ENCODE peak calls at places on chromosomes 13 and 19, in seven cellular contexts. H is fibroblast of mammary gland; F is ascending aorta; D is PC-3; T is thyroid gland; C is Caco-2; U is CD8-positive, alpha-beta T cell. A is an unnamed sample.
A peak's percentile ranks its signal among the peaks of the same experiment; 100 is the strongest.

GRCh38 chr13:71408416-71408815 is 458.6 kb downstream of the DACH1 start:
- DNase-seq in H (no peak), F (no peak), D (no peak), T (no peak), C (no peak), U (no peak), A (no peak)

GRCh38 chr13:32639502-32640105 is 53.4 kb downstream of the PDS5B start:
- DNase-seq in H (peak; percentile 78), F (no peak), D (peak; percentile 57), T (peak; percentile 54), C (peak; percentile 64), U (peak; percentile 34), A (peak; percentile 87)

GRCh38 chr19:23956051-23956450 is 41.4 kb downstream of the ZNF726 start:
- DNase-seq in H (no peak), F (no peak), D (no peak), T (no peak), C (no peak), U (no peak), A (no peak)

GRCh38 chr13:24074687-24075086 is 85.8 kb upstream of the SPATA13 start:
- DNase-seq in H (no peak), F (no peak), D (peak; percentile 54), T (no peak), C (no peak), U (no peak), A (no peak)

GRCh38 chr13:34721631-34722144 is 220.4 kb upstream of the NBEA start:
- DNase-seq in H (no peak), F (no peak), D (peak; percentile 49), T (no peak), C (no peak), U (no peak), A (no peak)

GRCh38 chr19:12880551-12881171 is 588 bp downstream of the DNASE2 start:
- DNase-seq in H (no peak), F (no peak), D (peak; percentile 25), T (peak; percentile 60), C (no peak), U (no peak), A (peak; percentile 16)

GRCh38 chr19:40578442-40578908 is 1.8 kb downstream of the SHKBP1 start:
- DNase-seq in H (peak; percentile 40), F (no peak), D (peak; percentile 23), T (no peak), C (peak; percentile 54), U (no peak), A (peak; percentile 49)

GRCh38 chr19:31055454-31055853 is 293.8 kb downstream of the TSHZ3 start:
- DNase-seq in H (no peak), F (no peak), D (no peak), T (no peak), C (no peak), U (no peak), A (no peak)

GRCh38 chr13:36173923-36174322 is 40.4 kb downstream of the SOHLH2 start:
- DNase-seq in H (no peak), F (no peak), D (no peak), T (no peak), C (no peak), U (no peak), A (no peak)

GRCh38 chr13:74129500-74130144 is 4.6 kb downstream of the KLF12 start:
- DNase-seq in H (peak; percentile 52), F (no peak), D (peak; percentile 26), T (no peak), C (no peak), U (no peak), A (peak; percentile 41)

GRCh38 chr13:35393886-35394285 is 82.6 kb downstream of the MAB21L1 start:
- DNase-seq in H (no peak), F (no peak), D (no peak), T (no peak), C (no peak), U (no peak), A (no peak)

GRCh38 chr13:26254583-26255102 is 714 bp downstream of the CDK8 start:
- DNase-seq in H (peak; percentile 23), F (peak; percentile 10), D (peak; percentile 49), T (peak; percentile 70), C (peak; percentile 70), U (peak; percentile 40), A (peak; percentile 52)

GRCh38 chr19:41859213-41859617 is 840 bp upstream of the RPS19 start:
- DNase-seq in H (no peak), F (no peak), D (no peak), T (no peak), C (no peak), U (no peak), A (no peak)

GRCh38 chr13:38888309-38888708 is 102.3 kb downstream of the STOML3 start:
- DNase-seq in H (peak; percentile 84), F (no peak), D (peak; percentile 16), T (no peak), C (no peak), U (no peak), A (peak; percentile 52)

GRCh38 chr13:97502192-97502591 is 68.2 kb downstream of the RAP2A start:
- DNase-seq in H (peak; percentile 25), F (no peak), D (no peak), T (no peak), C (no peak), U (no peak), A (peak; percentile 23)

GRCh38 chr19:42363614-42364346 is 26.3 kb downstream of the CNFN start:
- DNase-seq in H (no peak), F (no peak), D (no peak), T (no peak), C (no peak), U (no peak), A (no peak)

GRCh38 chr13:38180670-38181069 is 169.0 kb upstream of the UFM1 start:
- DNase-seq in H (no peak), F (no peak), D (no peak), T (no peak), C (no peak), U (no peak), A (peak; percentile 9)

DNA sequence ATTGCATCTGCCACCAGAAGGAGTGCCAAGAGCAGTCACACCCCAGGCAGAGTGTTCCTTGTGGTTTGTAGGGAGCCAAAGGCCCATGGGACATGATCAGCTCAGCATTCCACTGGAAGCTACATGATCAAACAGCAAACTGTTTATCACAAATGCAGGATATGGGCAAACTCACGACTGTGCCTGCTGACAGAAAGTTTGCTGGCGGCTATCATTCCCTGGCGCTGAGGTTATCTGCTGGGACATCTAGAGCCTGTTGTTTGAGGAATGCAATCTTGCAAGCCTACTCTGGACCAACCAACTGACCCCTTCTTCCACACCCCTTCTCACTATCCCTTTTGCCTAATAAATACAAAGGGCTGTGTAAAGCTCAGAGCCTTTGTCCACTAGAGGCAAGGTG is 7.7 kb upstream of the ZNF613 start:
- DNase-seq in H (no peak), F (no peak), D (no peak), T (no peak), C (no peak), U (no peak), A (no peak)
- H3K4me3 ChIP-seq in H (no peak overlapping the region), F (no peak overlapping the region), D (no peak overlapping the region), T (no peak overlapping the region), C (no peak overlapping the region), U (no peak overlapping the region), A (no peak overlapping the region)

GRCh38 chr19:4122480-4122879 is 1.4 kb downstream of the MAP2K2 start:
- DNase-seq in H (no peak), F (no peak), D (no peak), T (no peak), C (no peak), U (no peak), A (no peak)
- H3K4me3 ChIP-seq in H (peak overlapping the region; percentile 85), F (peak overlapping the region; percentile 99), D (peak overlapping the region; percentile 73), T (no peak overlapping the region), C (peak overlapping the region; percentile 98), U (peak overlapping the region; percentile 59), A (peak overlapping the region; percentile 90)

GRCh38 chr19:32864318-32865007 is 5.1 kb downstream of the SLC7A9 start:
- DNase-seq in H (no peak), F (no peak), D (no peak), T (no peak), C (no peak), U (no peak), A (no peak)
- H3K4me3 ChIP-seq in H (no peak overlapping the region), F (no peak overlapping the region), D (no peak overlapping the region), T (no peak overlapping the region), C (no peak overlapping the region), U (no peak overlapping the region), A (no peak overlapping the region)

GRCh38 chr13:111152836-111153235 is 37.7 kb downstream of the ARHGEF7 start:
- DNase-seq in H (peak; percentile 24), F (no peak), D (no peak), T (no peak), C (no peak), U (no peak), A (peak; percentile 29)
- H3K4me3 ChIP-seq in H (peak overlapping the region; percentile 82), F (peak overlapping the region; percentile 89), D (peak overlapping the region; percentile 93), T (peak overlapping the region; percentile 43), C (peak overlapping the region; percentile 81), U (peak overlapping the region; percentile 96), A (peak overlapping the region; percentile 90)

GRCh38 chr13:101916758-101917474 is 464.4 kb downstream of the ITGBL1 start:
- DNase-seq in H (no peak), F (no peak), D (no peak), T (no peak), C (no peak), U (no peak), A (no peak)
- H3K4me3 ChIP-seq in H (no peak overlapping the region), F (peak overlapping the region; percentile 62), D (no peak overlapping the region), T (no peak overlapping the region), C (no peak overlapping the region), U (no peak overlapping the region), A (peak overlapping the region; percentile 31)

GRCh38 chr13:106530907-106531520 is 4.4 kb downstream of the EFNB2 start:
- DNase-seq in H (no peak), F (no peak), D (peak; percentile 23), T (no peak), C (no peak), U (no peak), A (peak; percentile 44)
- H3K4me3 ChIP-seq in H (no peak overlapping the region), F (peak overlapping the region; percentile 98), D (peak overlapping the region; percentile 84), T (no peak overlapping the region), C (no peak overlapping the region), U (no peak overlapping the region), A (peak overlapping the region; percentile 87)

GRCh38 chr13:51823351-51823750 is 19.4 kb upstream of the DHRS12 start:
- DNase-seq in H (no peak), F (no peak), D (no peak), T (no peak), C (no peak), U (no peak), A (no peak)

GRCh38 chr13:51825165-51825592 is 19.8 kb downstream of the TMEM272 start:
- DNase-seq in H (peak; percentile 30), F (no peak), D (no peak), T (no peak), C (no peak), U (no peak), A (peak; percentile 87)

GRCh38 chr13:51825681-51826254 is 19.2 kb downstream of the TMEM272 start:
- DNase-seq in H (no peak), F (no peak), D (no peak), T (no peak), C (no peak), U (no peak), A (no peak)

GRCh38 chr13:51822106-51822840 is 18.3 kb upstream of the DHRS12 start:
- DNase-seq in H (no peak), F (no peak), D (no peak), T (no peak), C (no peak), U (no peak), A (no peak)

GRCh38 chr13:51823861-51824260 is 19.9 kb upstream of the DHRS12 start:
- DNase-seq in H (no peak), F (no peak), D (no peak), T (no peak), C (no peak), U (no peak), A (peak; percentile 41)
- H3K4me3 ChIP-seq in H (no peak overlapping the region), F (no peak overlapping the region), D (no peak overlapping the region), T (no peak overlapping the region), C (no peak overlapping the region), U (peak overlapping the region; percentile 59), A (no peak overlapping the region)

A was measured in choroid plexus epithelial cell.